ENCODE peak calls at places on chromosome 19, in eight cellular contexts. C is esophagus muscularis mucosa; R is CD8-positive, alpha-beta T cell; H is lower leg skin; F is cardiac fibroblast; G is HCT116; L is foreskin fibroblast; A is Caco-2. D is an unnamed sample.

GRCh38 chr19:16289594-16289993 is 35.0 kb upstream of the KLF2 start:
- DNase-seq in A (no peak), C (no peak), R (no peak), F (no peak), G (no peak), L (no peak), H (no peak), D (no peak)

GRCh38 chr19:13459351-13459750 is 46.9 kb downstream of the CACNA1A start:
- DNase-seq in H (no peak), G (no peak), L (no peak), F (no peak), C (no peak), A (no peak), R (no peak), D (no peak)

GRCh38 chr19:38392707-38393308 is 4.3 kb downstream of the SPRED3 start:
- DNase-seq in C (no peak), R (no peak), L (peak), F (peak), G (no peak), H (no peak), A (no peak), D (peak)

GRCh38 chr19:44890366-44891015 is 563 bp upstream of the TOMM40 start:
- DNase-seq in F (peak), R (no peak), L (peak), G (peak), C (no peak), H (no peak), A (peak), D (peak)

GRCh38 chr19:719636-720377 is 11.1 kb downstream of the PALM start:
- DNase-seq in H (no peak), G (no peak), A (no peak), R (no peak), L (no peak), C (no peak), F (no peak), D (no peak)

GRCh38 chr19:18590273-18591272 is 2.0 kb downstream of the REX1BD start:
- DNase-seq in L (peak), C (no peak), A (peak), R (no peak), G (peak), F (no peak), H (peak), D (peak)

GRCh38 chr19:29294343-29294811 is 81.4 kb upstream of the UQCRFS1 start:
- DNase-seq in G (no peak), A (no peak), C (no peak), F (no peak), H (peak), L (no peak), R (no peak), D (no peak)

GRCh38 chr19:38736413-38737280 is 7.6 kb downstream of the CAPN12 start:
- DNase-seq in G (peak), H (no peak), L (peak), A (peak), R (peak), F (no peak), C (no peak), D (peak)

GRCh38 chr19:46863818-46864629 is 3.2 kb downstream of the ARHGAP35 start:
- DNase-seq in G (no peak), L (peak), C (no peak), H (peak), R (no peak), A (no peak), F (peak), D (peak)

GRCh38 chr19:21595185-21595584 is 89.8 kb downstream of the ZNF429 start:
- DNase-seq in A (no peak), L (no peak), F (no peak), H (no peak), C (no peak), R (no peak), G (no peak), D (no peak)

GRCh38 chr19:47573076-47574026 is at the start of gene ZNF541:
- DNase-seq in H (peak), R (peak), L (peak), F (peak), C (no peak), G (no peak), A (no peak), D (peak)

GRCh38 chr19:4059931-4060620 is 6.6 kb downstream of the ZBTB7A start:
- DNase-seq in L (no peak), F (peak), A (no peak), R (peak), C (no peak), G (no peak), H (peak), D (peak)

GRCh38 chr19:43640424-43640757 is 741 bp upstream of the CADM4 start:
- DNase-seq in L (no peak), R (no peak), G (no peak), H (no peak), C (no peak), A (no peak), F (no peak), D (no peak)

DNA sequence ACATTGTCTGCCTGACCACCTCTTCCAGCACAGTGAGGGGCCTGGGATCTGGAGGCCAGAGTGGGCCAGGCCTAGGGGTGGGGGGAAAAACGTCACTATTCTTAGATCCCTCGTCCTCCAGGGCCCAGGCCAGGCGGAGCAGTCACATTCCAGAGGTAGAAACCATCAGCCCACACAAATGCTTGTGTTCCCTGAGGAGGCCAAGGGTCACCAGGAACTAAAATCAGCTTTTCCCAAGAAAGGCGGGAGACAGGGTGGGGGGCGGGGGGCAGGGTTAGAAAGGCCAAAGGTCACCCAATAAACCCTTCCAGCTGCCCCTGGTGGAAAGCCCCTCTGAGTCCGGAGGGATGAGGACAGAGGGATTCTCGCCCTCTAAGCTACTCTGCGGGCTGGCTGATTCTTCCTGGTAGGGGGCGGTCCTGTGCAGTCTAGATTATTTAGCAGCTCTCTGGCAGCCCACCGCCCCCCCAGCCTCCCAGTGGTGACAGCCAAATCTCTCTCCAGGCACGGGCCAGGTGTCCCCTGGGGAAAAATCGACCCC is 23.5 kb upstream of the CCL25 start:
- DNase-seq in G (no peak), L (no peak), H (no peak), R (no peak), F (peak), A (peak), C (no peak), D (peak)
- TF ChIP-seq CTCF in G (no peak), L (no peak), H (no peak), R (no peak), F (no peak), A (peak), C (no peak), D (no peak)

GRCh38 chr19:31955061-31955460 is 390.3 kb upstream of the ZNF507 start:
- DNase-seq in G (no peak), H (peak), C (no peak), A (no peak), F (no peak), L (no peak), R (no peak), D (no peak)
- H3K4me3 ChIP-seq in G (no peak), H (no peak), C (no peak), A (no peak), F (no peak), L (no peak), R (no peak), D (no peak)

DNA sequence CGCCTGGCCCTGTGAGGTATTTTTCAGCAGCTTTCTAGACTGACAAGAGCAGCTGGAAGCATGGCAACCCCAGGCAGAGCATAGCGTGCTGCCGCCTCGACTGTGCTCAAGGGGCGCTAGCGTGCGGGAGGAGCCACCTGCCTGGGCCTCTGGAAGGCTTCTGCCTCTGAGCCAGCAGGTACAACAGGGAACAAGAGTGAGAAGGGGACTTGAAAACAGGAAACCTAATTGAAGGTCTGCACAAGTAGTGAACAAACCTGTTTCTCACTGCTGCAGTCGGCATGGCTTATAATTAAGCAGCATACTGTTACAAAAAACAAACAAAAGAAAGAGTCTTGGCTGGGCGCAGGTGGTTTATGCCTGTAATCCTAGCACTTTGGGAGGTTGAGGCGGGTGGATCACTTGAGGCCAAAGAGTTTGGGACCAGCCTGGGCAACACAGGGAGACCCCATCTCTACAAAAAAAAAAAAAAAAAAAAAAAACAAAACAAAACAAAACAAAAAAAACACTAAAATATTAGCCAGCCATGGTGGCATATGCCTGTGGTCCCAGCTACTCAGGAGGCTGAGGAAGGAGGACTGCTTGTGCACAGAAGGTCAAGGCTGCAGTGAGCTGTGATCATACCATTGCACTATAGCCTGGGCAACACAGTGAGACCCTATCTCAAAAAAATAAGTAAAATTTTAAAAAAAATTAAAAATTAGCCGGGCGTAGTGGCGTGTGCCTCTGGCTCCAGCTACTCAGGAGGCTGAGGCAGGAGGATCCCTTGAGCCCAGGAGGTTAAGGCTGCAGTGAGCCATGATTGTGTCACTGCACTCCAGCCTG is 12.6 kb upstream of the GARRE1 start:
- DNase-seq in F (no peak), H (no peak), C (no peak), G (no peak), A (peak), R (no peak), L (peak), D (no peak)
- TF ChIP-seq CTCF in F (no peak), H (no peak), C (no peak), G (peak), A (peak), R (no peak), L (peak), D (peak)

GRCh38 chr19:10418281-10419199 is 1.8 kb upstream of the PDE4A start:
- DNase-seq in G (no peak), H (peak), C (no peak), A (no peak), F (no peak), R (no peak), L (peak), D (no peak)
- H3K4me3 ChIP-seq in G (peak), H (no peak), C (peak), A (peak), F (no peak), R (peak), L (no peak), D (peak)

DNA sequence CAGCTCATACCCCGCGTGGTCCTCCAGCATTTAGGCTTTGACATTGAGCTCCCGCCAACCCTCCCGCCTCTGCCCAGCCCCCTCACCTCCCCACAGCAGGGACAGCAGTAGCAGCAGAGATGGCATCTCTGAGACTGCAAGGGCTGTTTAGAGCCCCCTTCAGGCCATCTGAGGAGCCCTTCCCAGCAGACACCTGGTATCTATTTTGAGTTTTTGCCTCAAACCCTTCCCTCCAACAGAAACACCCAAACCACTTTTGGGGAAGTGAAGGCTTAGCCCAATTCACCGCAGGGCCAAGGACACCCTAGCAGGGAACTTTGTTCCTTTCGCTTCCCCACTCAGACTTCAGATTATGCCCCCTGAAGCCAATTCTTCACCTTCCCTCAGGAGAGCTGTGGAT is 6.3 kb upstream of the ZNF175 start:
- DNase-seq in R (no peak), C (no peak), A (no peak), G (no peak), F (no peak), H (no peak), L (no peak), D (no peak)
- TF ChIP-seq CTCF in R (no peak), C (no peak), A (no peak), G (no peak), F (no peak), H (no peak), L (no peak), D (no peak)

GRCh38 chr19:1853295-1854031 is 5.2 kb upstream of the REXO1 start:
- DNase-seq in A (peak), R (peak), H (peak), F (peak), G (peak), C (no peak), L (peak), D (peak)
- H3K4me3 ChIP-seq in A (no peak), R (no peak), H (no peak), F (no peak), G (peak), C (no peak), L (no peak), D (no peak)

GRCh38 chr19:8512115-8512967 is 1.6 kb downstream of the ZNF414 start:
- DNase-seq in R (no peak), L (peak), A (peak), G (peak), C (no peak), H (no peak), F (peak), D (peak)

GRCh38 chr19:8510589-8511115 is 3.3 kb downstream of the ZNF414 start:
- DNase-seq in L (no peak), A (no peak), G (no peak), F (no peak), R (no peak), C (no peak), H (no peak), D (no peak)

GRCh38 chr19:8512991-8513686 is 828 bp downstream of the ZNF414 start:
- DNase-seq in A (no peak), H (no peak), G (no peak), C (no peak), R (no peak), L (no peak), F (no peak), D (no peak)

GRCh38 chr19:8513687-8514504 is at the start of gene ZNF414:
- DNase-seq in G (peak), R (peak), A (peak), H (peak), L (peak), C (peak), F (peak), D (peak)

DNA sequence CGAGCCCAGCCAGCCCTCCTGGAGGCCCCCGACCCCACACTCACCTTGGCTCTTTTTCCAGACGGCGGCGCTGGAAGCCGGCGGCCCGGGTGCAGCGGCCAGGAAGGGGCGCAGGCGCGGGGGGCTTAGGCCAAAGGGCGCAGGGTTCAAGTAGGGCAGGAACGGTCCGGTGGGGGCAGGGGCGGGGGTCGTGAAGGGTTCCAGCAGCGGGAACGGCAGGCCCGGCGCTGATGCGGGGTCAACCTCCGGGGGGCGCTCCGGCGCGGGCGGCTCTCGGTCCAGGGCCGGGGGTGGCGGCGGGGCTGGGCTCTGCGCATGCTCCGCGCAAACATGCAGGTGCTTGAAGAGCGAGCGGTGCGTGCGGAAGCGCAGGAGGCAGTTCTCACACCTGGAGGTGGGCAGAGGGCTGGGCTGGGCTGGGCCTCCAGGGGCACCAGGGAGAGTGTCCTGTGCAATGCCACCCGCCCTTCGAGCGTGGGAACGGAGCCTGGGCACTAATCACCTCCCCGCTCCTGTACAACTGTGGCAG is 2.3 kb downstream of the ZNF414 start:
- DNase-seq in L (no peak), A (no peak), F (no peak), R (no peak), G (peak), H (no peak), C (no peak), D (no peak)
- TF ChIP-seq CTCF in L (no peak), A (peak), F (no peak), R (no peak), G (no peak), H (no peak), C (no peak), D (no peak)

DNA sequence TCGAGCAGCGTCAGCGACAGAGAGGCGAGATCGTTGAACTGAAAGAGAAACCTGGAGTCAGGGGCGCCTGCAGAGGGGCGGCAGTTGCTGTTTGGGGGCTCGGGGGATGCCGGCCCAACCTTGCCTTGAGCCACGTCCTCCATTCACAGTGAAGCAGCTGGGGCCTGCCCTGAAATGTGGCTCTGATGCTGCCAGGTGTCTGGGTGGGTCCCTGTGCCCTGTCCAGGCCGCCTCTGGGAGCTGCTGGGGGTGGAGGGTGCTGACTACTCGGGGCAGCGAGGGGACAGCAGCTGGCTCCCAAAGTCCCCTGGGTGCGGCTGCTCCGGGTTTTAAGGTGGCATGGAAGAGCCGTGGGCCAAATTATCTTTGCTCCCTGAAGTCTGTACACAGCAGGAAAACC is 17.7 kb upstream of the RANBP3 start:
- DNase-seq in L (no peak), H (no peak), A (no peak), R (no peak), C (no peak), F (no peak), G (no peak), D (no peak)
- H3K4me3 ChIP-seq in L (no peak), H (no peak), A (no peak), R (no peak), C (no peak), F (no peak), G (no peak), D (no peak)

DNA sequence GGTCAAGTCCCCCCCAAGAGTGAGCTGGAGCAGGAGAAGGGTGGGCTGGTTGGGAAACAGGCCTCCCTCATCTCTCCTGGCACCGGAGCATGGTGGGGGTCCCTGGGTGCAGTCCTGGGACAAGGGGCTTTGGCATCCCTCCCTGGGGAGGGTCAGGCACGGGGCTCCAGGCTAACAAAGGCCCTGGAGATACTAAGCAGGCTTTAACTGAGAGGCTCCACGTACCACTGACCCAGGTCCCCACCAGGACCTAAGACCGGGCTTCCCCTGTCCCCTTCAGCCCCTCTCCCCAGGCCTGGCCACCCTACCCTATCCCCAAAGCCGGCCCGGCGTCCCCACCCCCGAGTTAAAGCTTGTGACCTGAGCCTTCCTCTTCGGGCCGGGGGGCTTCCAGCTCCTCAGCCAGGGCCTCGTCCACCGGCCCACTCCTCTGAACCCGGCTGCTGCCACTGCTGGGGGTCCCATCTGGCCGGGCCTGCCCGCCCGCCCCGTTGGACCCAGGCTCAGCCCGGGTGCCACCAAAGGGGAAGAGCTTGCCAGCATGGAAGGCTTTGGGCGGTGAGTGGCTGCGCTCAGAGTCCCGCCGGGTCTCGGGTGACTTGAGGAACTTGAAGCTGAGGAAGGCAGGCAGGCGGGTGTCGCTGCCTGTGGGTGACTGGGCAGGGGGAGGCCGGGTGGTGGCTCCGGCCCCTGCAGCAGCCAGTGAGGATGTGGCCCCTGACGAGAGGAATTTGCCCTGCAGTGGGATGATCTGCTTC is 10.1 kb downstream of the ANO8 start:
- DNase-seq in G (no peak), A (no peak), R (no peak), L (no peak), C (no peak), H (no peak), F (no peak), D (no peak)
- TF ChIP-seq CTCF in G (no peak), A (no peak), R (no peak), L (no peak), C (no peak), H (no peak), F (no peak), D (no peak)